ENCODE peak calls at places on chromosomes 16 and 17, in ten cellular contexts. V, C, J, O, I, T, G, F, D and Y are unnamed samples.

GRCh38 chr17:72587156-72587555 is 466.3 kb downstream of the SOX9 start:
- DNase-seq in C (no peak), J (no peak), I (no peak), G (no peak), D (no peak), V (no peak), T (no peak), O (no peak), F (no peak), Y (no peak)

GRCh38 chr17:9487406-9487805 is 88.2 kb downstream of the STX8 start:
- DNase-seq in O (no peak), D (no peak), V (no peak), T (no peak), F (no peak), J (no peak), C (no peak), I (no peak), G (no peak), Y (no peak)

GRCh38 chr17:45332505-45332904 is 15.7 kb upstream of the MAP3K14 start:
- DNase-seq in I (no peak), F (no peak), J (peak), O (no peak), D (no peak), V (no peak), G (no peak), T (no peak), C (no peak), Y (no peak)

GRCh38 chr17:48795444-48796162 is 21.4 kb downstream of the TTLL6 start:
- DNase-seq in C (peak), D (peak), I (peak), J (peak), V (no peak), F (no peak), O (no peak), G (no peak), T (peak), Y (peak)

GRCh38 chr17:15909481-15909991 is 35.4 kb upstream of the ADORA2B start:
- DNase-seq in J (peak), F (no peak), D (no peak), C (no peak), O (no peak), G (peak), I (no peak), V (no peak), T (peak), Y (no peak)

GRCh38 chr17:10384175-10384574 is 11.4 kb upstream of the MYH13 start:
- DNase-seq in O (no peak), J (peak), F (no peak), V (no peak), T (peak), I (no peak), G (no peak), D (peak), C (peak), Y (no peak)

GRCh38 chr17:38569701-38570512 is 35.8 kb downstream of the SRCIN1 start:
- DNase-seq in J (no peak), T (no peak), I (no peak), O (no peak), C (no peak), D (no peak), G (no peak), F (no peak), V (no peak), Y (no peak)

GRCh38 chr17:22505660-22506059 is 813.3 kb downstream of the KCNJ18 start:
- DNase-seq in D (no peak), F (no peak), C (no peak), I (no peak), O (no peak), V (no peak), T (no peak), J (no peak), G (no peak), Y (no peak)

GRCh38 chr16:56645838-56646237 is 5.8 kb upstream of the MT1B start:
- DNase-seq in T (no peak), I (no peak), F (no peak), O (no peak), G (no peak), V (no peak), D (no peak), J (no peak), C (no peak), Y (no peak)

GRCh38 chr17:9658593-9659211 is 13.4 kb downstream of the USP43 start:
- DNase-seq in V (no peak), O (no peak), D (no peak), J (peak), G (no peak), F (no peak), C (peak), T (peak), I (peak), Y (peak)

GRCh38 chr16:7548796-7549318 is 216.2 kb downstream of the RBFOX1 start:
- DNase-seq in C (no peak), T (no peak), O (no peak), I (no peak), J (no peak), F (no peak), V (no peak), D (no peak), G (no peak), Y (no peak)

GRCh38 chr17:81656835-81657234 is 493 bp upstream of the PDE6G start:
- DNase-seq in T (no peak), C (no peak), O (no peak), F (no peak), G (no peak), J (no peak), V (no peak), D (peak), I (no peak), Y (no peak)

GRCh38 chr17:65515959-65516948 is 45.2 kb downstream of the AXIN2 start:
- DNase-seq in T (peak), O (no peak), G (no peak), F (no peak), V (no peak), I (peak), J (peak), C (no peak), D (peak), Y (peak)

GRCh38 chr16:53041196-53041977 is 11.3 kb downstream of the CHD9NB start:
- DNase-seq in C (no peak), J (peak), I (peak), F (no peak), T (peak), V (no peak), O (peak), G (peak), D (peak), Y (no peak)

GRCh38 chr17:31427684-31428083 is 36.2 kb downstream of the RAB11FIP4 start:
- DNase-seq in T (no peak), C (no peak), D (no peak), V (no peak), J (peak), O (peak), F (no peak), G (no peak), I (no peak), Y (no peak)

GRCh38 chr16:75064403-75065148 is 52.0 kb downstream of the LDHD start:
- DNase-seq in T (no peak), F (peak), O (no peak), C (peak), I (peak), J (no peak), D (no peak), V (no peak), G (no peak), Y (no peak)

GRCh38 chr17:57892146-57892819 is 42.4 kb upstream of the MRPS23 start:
- DNase-seq in I (peak), J (peak), C (peak), V (peak), D (peak), G (peak), T (peak), O (peak), F (peak), Y (peak)

GRCh38 chr17:45307290-45308015 is 9.4 kb downstream of the MAP3K14 start:
- DNase-seq in V (no peak), G (no peak), T (peak), F (no peak), J (no peak), D (peak), C (peak), I (no peak), O (no peak), Y (peak)

GRCh38 chr17:78708510-78708973 is 73.5 kb downstream of the CYTH1 start:
- DNase-seq in I (peak), D (peak), C (peak), G (peak), F (peak), J (peak), O (peak), V (peak), T (peak), Y (peak)

GRCh38 chr16:84774810-84775209 is 45.0 kb upstream of the CRISPLD2 start:
- DNase-seq in I (no peak), J (no peak), F (no peak), G (no peak), T (peak), V (no peak), O (no peak), C (no peak), D (peak), Y (peak)

GRCh38 chr17:412211-413015 is 59.8 kb upstream of the RPH3AL start:
- DNase-seq in J (peak), O (no peak), I (peak), V (no peak), G (peak), F (no peak), T (peak), D (peak), C (peak), Y (peak)

GRCh38 chr16:28293589-28293935 is 1.2 kb downstream of the SBK1 start:
- DNase-seq in G (no peak), J (no peak), D (no peak), F (no peak), I (no peak), T (no peak), V (no peak), C (peak), O (no peak), Y (no peak)

GRCh38 chr17:65268832-65269231 is 131.7 kb downstream of the RGS9 start:
- DNase-seq in C (no peak), O (no peak), D (peak), I (no peak), J (no peak), F (no peak), V (no peak), G (no peak), T (peak), Y (peak)

GRCh38 chr16:7268182-7268581 is 64.5 kb upstream of the RBFOX1 start:
- DNase-seq in O (no peak), D (no peak), J (peak), V (no peak), T (no peak), I (peak), C (peak), G (peak), F (no peak), Y (no peak)

GRCh38 chr16:75919664-75920063 is 193.4 kb upstream of the CPHXL start:
- DNase-seq in G (no peak), F (no peak), C (no peak), V (no peak), D (no peak), T (no peak), I (no peak), O (no peak), J (no peak), Y (no peak)

GRCh38 chr16:3118846-3119245 is 6.5 kb downstream of the ZNF205 start:
- DNase-seq in C (no peak), J (no peak), V (peak), O (no peak), G (no peak), I (no peak), T (no peak), F (no peak), D (no peak), Y (no peak)

GRCh38 chr17:2794116-2794803 is 2.0 kb upstream of the RAP1GAP2 start:
- DNase-seq in F (no peak), C (no peak), I (no peak), D (no peak), J (no peak), T (no peak), V (no peak), O (no peak), G (no peak), Y (no peak)

GRCh38 chr16:57846078-57846697 is 43.9 kb upstream of the KIFC3 start:
- DNase-seq in V (no peak), J (peak), G (no peak), F (no peak), I (no peak), D (no peak), T (no peak), C (no peak), O (no peak), Y (no peak)

GRCh38 chr17:4843451-4843850 is 10.3 kb downstream of the MINK1 start:
- DNase-seq in G (no peak), O (no peak), F (no peak), V (no peak), J (no peak), D (no peak), I (no peak), C (no peak), T (no peak), Y (no peak)

DNA sequence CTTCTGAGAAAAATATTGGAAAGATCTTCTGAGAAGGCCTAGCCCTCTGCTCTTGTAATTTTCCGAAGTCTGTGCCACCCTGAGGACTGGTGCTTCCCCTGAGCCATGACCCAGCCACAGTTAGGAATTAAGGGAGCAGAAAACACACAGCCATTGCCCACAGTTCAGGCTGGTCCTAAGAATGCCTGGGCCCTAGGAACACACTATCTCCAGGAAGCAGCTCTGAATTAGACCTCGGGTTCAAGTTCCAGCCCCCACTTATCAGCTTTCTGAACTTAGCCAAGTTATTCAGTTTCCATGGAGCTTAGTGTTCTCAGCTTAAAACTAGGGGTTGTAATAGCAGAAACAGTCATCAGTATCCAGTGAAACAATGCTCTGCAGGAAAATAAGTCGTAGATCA is 56.0 kb downstream of the CDH13 start:
- DNase-seq in C (no peak), I (no peak), J (no peak), O (no peak), V (no peak), G (no peak), T (no peak), D (no peak), F (no peak), Y (no peak)
- TF ChIP-seq CTCF in C (no peak), I (no peak), J (no peak), O (no peak), V (no peak), G (no peak), T (no peak), D (no peak), F (no peak), Y (no peak)

GRCh38 chr16:79429276-79430128 is 171.0 kb downstream of the MAF start:
- DNase-seq in F (no peak), I (no peak), T (no peak), V (no peak), O (no peak), J (no peak), G (no peak), C (no peak), D (no peak), Y (no peak)
- H3K4me3 ChIP-seq in F (no peak), I (no peak), T (no peak), V (no peak), O (no peak), J (no peak), G (no peak), C (no peak), D (no peak), Y (no peak)

GRCh38 chr16:81831722-81832126 is 52.6 kb downstream of the PLCG2 start:
- DNase-seq in F (peak), O (no peak), I (no peak), D (no peak), V (peak), C (peak), G (peak), J (peak), T (peak), Y (no peak)
- TF ChIP-seq CTCF in F (peak), O (no peak), I (no peak), D (no peak), V (no peak), C (no peak), G (no peak), J (peak), T (no peak), Y (no peak)

GRCh38 chr17:8190506-8190905 is 526 bp upstream of the BORCS6 start:
- DNase-seq in C (peak), O (peak), J (no peak), I (no peak), V (no peak), G (no peak), D (no peak), T (no peak), F (no peak), Y (no peak)
- H3K4me3 ChIP-seq in C (no peak), O (peak), J (peak), I (no peak), V (no peak), G (peak), D (peak), T (peak), F (peak), Y (peak)

GRCh38 chr16:66926171-66926570 is 836 bp upstream of the RRAD start:
- DNase-seq in J (no peak), V (no peak), D (no peak), T (no peak), C (no peak), I (no peak), F (no peak), G (peak), O (peak), Y (peak)

GRCh38 chr16:66927012-66927436 is 1.7 kb upstream of the RRAD start:
- DNase-seq in G (peak), F (peak), O (peak), T (peak), J (peak), C (no peak), I (peak), V (no peak), D (peak), Y (peak)

GRCh38 chr16:66927918-66928649 is 2.7 kb upstream of the RRAD start:
- DNase-seq in G (no peak), J (no peak), F (no peak), V (no peak), I (no peak), C (no peak), O (peak), T (peak), D (no peak), Y (peak)

GRCh38 chr16:66930189-66930588 is 4.0 kb downstream of the CIAO2B start:
- DNase-seq in T (peak), F (no peak), G (no peak), I (peak), D (peak), O (peak), J (no peak), C (no peak), V (peak), Y (peak)

GRCh38 chr16:66928702-66929388 is 3.5 kb upstream of the RRAD start:
- DNase-seq in O (peak), F (no peak), I (peak), C (peak), T (peak), V (no peak), G (no peak), J (peak), D (peak), Y (peak)
- TF ChIP-seq CTCF in O (peak), F (peak), I (peak), C (no peak), T (peak), V (no peak), G (peak), J (peak), D (peak), Y (peak)

GRCh38 chr17:76139261-76139752 is 1.7 kb downstream of the FOXJ1 start:
- DNase-seq in J (peak), G (no peak), O (peak), I (no peak), C (no peak), V (no peak), T (no peak), D (no peak), F (no peak), Y (no peak)
- H3K4me3 ChIP-seq in J (peak), G (no peak), O (peak), I (no peak), C (no peak), V (peak), T (no peak), D (no peak), F (peak), Y (no peak)

DNA sequence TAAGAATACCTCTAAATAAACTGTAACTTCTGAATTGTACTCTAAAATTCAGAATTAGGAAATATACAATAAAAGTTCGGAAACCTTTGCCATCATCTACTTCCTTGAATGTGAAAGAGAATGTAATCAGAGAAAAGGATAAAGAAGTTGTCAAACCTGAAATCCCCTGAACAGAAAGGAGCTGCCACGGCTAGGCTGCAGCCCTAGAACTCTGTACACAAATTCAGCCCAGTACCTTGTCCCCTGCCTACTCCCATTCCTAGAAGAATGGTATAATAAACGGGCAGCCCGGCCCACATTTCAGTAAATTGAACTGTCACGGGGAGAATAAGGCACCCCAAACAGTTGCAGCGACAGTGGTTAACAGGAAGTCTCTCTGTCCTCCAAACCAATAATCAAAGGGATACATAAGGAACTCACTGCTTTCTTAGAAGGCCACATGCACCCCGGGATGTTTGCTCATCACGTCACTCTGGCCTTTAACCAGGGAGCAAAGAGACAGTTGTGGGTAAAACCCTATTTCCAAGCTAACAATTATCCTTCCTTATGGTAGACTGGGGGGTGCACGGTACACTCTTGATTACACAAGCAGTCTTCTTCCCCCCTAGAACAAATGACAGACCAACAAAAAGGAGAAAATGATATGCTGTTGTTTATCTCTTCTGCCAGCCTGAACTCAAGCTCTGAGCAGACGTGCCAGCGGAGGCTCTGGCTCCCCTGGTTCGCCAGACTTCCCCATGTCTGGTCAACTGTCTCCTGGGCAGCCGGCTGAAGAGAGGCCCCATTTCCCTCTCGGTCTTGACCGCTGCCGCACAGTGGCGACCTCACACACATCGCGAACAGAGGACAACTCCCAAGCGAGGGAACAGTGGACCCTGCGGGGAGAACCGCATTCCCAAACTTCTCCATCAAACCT is 24.5 kb upstream of the RFFL start:
- DNase-seq in O (peak), C (peak), J (peak), D (peak), G (peak), I (peak), F (peak), V (peak), T (peak), Y (peak)
- TF ChIP-seq CTCF in O (no peak), C (no peak), J (no peak), D (peak), G (no peak), I (no peak), F (no peak), V (no peak), T (peak), Y (no peak)

GRCh38 chr16:9091867-9092281 is 430 bp downstream of the HAPSTR1 start:
- DNase-seq in V (no peak), J (peak), C (peak), F (peak), G (peak), I (peak), D (peak), O (peak), T (peak), Y (peak)

GRCh38 chr16:9090101-9090959 is 1.1 kb upstream of the HAPSTR1 start:
- DNase-seq in C (peak), T (no peak), G (peak), V (peak), J (peak), F (peak), I (peak), O (peak), D (no peak), Y (peak)

GRCh38 chr16:9088848-9089247 is 2.6 kb upstream of the HAPSTR1 start:
- DNase-seq in G (no peak), O (no peak), F (no peak), J (no peak), V (no peak), D (no peak), I (no peak), T (no peak), C (no peak), Y (no peak)

GRCh38 chr16:9090960-9091866 is at the start of gene HAPSTR1:
- DNase-seq in O (peak), V (peak), F (peak), D (peak), I (peak), J (peak), C (peak), G (peak), T (peak), Y (peak)

GRCh38 chr16:9089660-9090059 is 1.8 kb upstream of the HAPSTR1 start:
- DNase-seq in O (no peak), J (no peak), T (no peak), V (no peak), D (no peak), C (no peak), F (no peak), I (no peak), G (no peak), Y (no peak)
- H3K4me3 ChIP-seq in O (no peak), J (peak), T (no peak), V (no peak), D (no peak), C (no peak), F (no peak), I (no peak), G (no peak), Y (no peak)

GRCh38 chr16:73152731-73153130 is 104.8 kb upstream of the ZFHX3 start:
- DNase-seq in T (no peak), O (no peak), J (peak), D (no peak), C (no peak), V (no peak), F (no peak), G (no peak), I (peak), Y (no peak)
- TF ChIP-seq CTCF in T (no peak), O (no peak), J (no peak), D (no peak), C (no peak), V (no peak), F (no peak), G (no peak), I (no peak), Y (no peak)